ENCODE peak calls at places on chromosomes 5 and 9, in nine cellular contexts. N is endodermal cell; Y is AG09309; X is activated CD4-positive, alpha-beta T cell treated with anti-CD3 and anti-CD28 coated beads, Interleukin-2, amount 50 U/mL, for 4 hours; S is cerebellar nuclear complex; L is psoas muscle; R is CD4-positive, alpha-beta T cell; I is left ventricle myocardium inferior; Z is ELR. U is an unnamed sample.

GRCh38 chr9:14140121-14140520 is 173.8 kb downstream of the NFIB start:
- DNase-seq in N (no peak), Y (no peak), X (no peak), S (no peak), L (no peak), R (no peak), I (no peak), Z (no peak), U (no peak)

GRCh38 chr5:50963647-50964584 is 297.5 kb downstream of the PARP8 start:
- DNase-seq in N (peak), Y (no peak), X (no peak), S (no peak), L (no peak), R (no peak), I (no peak), Z (no peak), U (no peak)

GRCh38 chr9:92944921-92945320 is 2.4 kb upstream of the FGD3 start:
- DNase-seq in N (no peak), Y (no peak), X (no peak), S (no peak), L (no peak), R (no peak), I (no peak), Z (no peak), U (no peak)

GRCh38 chr5:135131801-135132675 is 98.0 kb upstream of the PITX1 start:
- DNase-seq in N (no peak), Y (no peak), X (no peak), S (no peak), L (no peak), R (no peak), I (no peak), Z (no peak), U (no peak)

GRCh38 chr9:136790640-136791465 is at the start of gene TMEM141:
- DNase-seq in N (peak), Y (peak), X (peak), S (peak), L (peak), R (peak), I (peak), Z (peak), U (peak)

GRCh38 chr9:136050706-136051567 is 44.2 kb downstream of the NACC2 start:
- DNase-seq in N (peak), Y (no peak), X (no peak), S (no peak), L (no peak), R (no peak), I (no peak), Z (no peak), U (no peak)

GRCh38 chr5:160030631-160031377 is 21.9 kb downstream of the TTC1 start:
- DNase-seq in N (no peak), Y (no peak), X (no peak), S (no peak), L (no peak), R (no peak), I (no peak), Z (no peak), U (no peak)

GRCh38 chr5:18744990-18745590 is 1110.8 kb downstream of the TAF11L14 start:
- DNase-seq in N (no peak), Y (no peak), X (no peak), S (no peak), L (no peak), R (no peak), I (no peak), Z (no peak), U (peak)

GRCh38 chr9:135888766-135889394 is 18.5 kb downstream of the CAMSAP1 start:
- DNase-seq in N (no peak), Y (no peak), X (no peak), S (no peak), L (no peak), R (no peak), I (no peak), Z (no peak), U (no peak)

GRCh38 chr9:100428871-100429654 is 2.1 kb downstream of the MSANTD3 start:
- DNase-seq in N (no peak), Y (peak), X (no peak), S (no peak), L (no peak), R (no peak), I (no peak), Z (peak), U (no peak)

GRCh38 chr5:33824516-33825195 is 67.1 kb downstream of the ADAMTS12 start:
- DNase-seq in N (no peak), Y (peak), X (no peak), S (no peak), L (no peak), R (no peak), I (no peak), Z (peak), U (no peak)

GRCh38 chr9:34546834-34547827 is 24.3 kb upstream of the ENHO start:
- DNase-seq in N (peak), Y (peak), X (peak), S (no peak), L (peak), R (peak), I (peak), Z (peak), U (peak)

GRCh38 chr5:56264417-56265025 is 31.4 kb upstream of the ANKRD55 start:
- DNase-seq in N (peak), Y (no peak), X (no peak), S (no peak), L (no peak), R (no peak), I (no peak), Z (peak), U (peak)

GRCh38 chr5:57176350-57176857 is 2.5 kb downstream of the GPBP1 start:
- DNase-seq in N (no peak), Y (peak), X (no peak), S (no peak), L (no peak), R (no peak), I (no peak), Z (peak), U (no peak)

GRCh38 chr9:127199001-127199791 is 65.4 kb upstream of the GARNL3 start:
- DNase-seq in N (peak), Y (peak), X (peak), S (no peak), L (peak), R (peak), I (peak), Z (peak), U (peak)

GRCh38 chr5:115946655-115947054 is 15.6 kb upstream of the LVRN start:
- DNase-seq in N (no peak), Y (no peak), X (no peak), S (no peak), L (no peak), R (no peak), I (no peak), Z (peak), U (no peak)

GRCh38 chr5:34686762-34687268 is 30.7 kb downstream of the RAI14 start:
- DNase-seq in N (peak), Y (peak), X (no peak), S (no peak), L (peak), R (no peak), I (peak), Z (peak), U (no peak)

GRCh38 chr5:633521-633955 is 21.4 kb downstream of the CEP72 start:
- DNase-seq in N (no peak), Y (no peak), X (no peak), S (no peak), L (no peak), R (no peak), I (no peak), Z (peak), U (no peak)

GRCh38 chr5:131810510-131811249 is 13.9 kb upstream of the FNIP1 start:
- DNase-seq in N (peak), Y (no peak), X (no peak), S (no peak), L (no peak), R (no peak), I (no peak), Z (peak), U (no peak)

GRCh38 chr5:1971944-1972343 is 89.2 kb upstream of the IRX4 start:
- DNase-seq in N (no peak), Y (no peak), X (no peak), S (no peak), L (no peak), R (no peak), I (no peak), Z (no peak), U (no peak)

GRCh38 chr5:157306690-157307089 is 40.8 kb downstream of the CYFIP2 start:
- DNase-seq in N (no peak), Y (no peak), X (no peak), S (no peak), L (no peak), R (no peak), I (no peak), Z (no peak), U (peak)

GRCh38 chr9:125785187-125785840 is 38.1 kb downstream of the PBX3 start:
- DNase-seq in N (no peak), Y (no peak), X (peak), S (no peak), L (no peak), R (no peak), I (no peak), Z (no peak), U (no peak)

GRCh38 chr9:98506422-98507054 is 202.2 kb downstream of the GABBR2 start:
- DNase-seq in N (no peak), Y (no peak), X (no peak), S (no peak), L (no peak), R (no peak), I (no peak), Z (no peak), U (no peak)

GRCh38 chr5:1501372-1502045 is 22.3 kb downstream of the LPCAT1 start:
- DNase-seq in N (no peak), Y (no peak), X (no peak), S (no peak), L (no peak), R (no peak), I (no peak), Z (no peak), U (peak)

GRCh38 chr9:71308454-71308853 is 187.0 kb upstream of the TRPM3 start:
- DNase-seq in N (no peak), Y (no peak), X (no peak), S (no peak), L (no peak), R (no peak), I (no peak), Z (no peak), U (no peak)

GRCh38 chr9:127087836-127088235 is 34.6 kb downstream of the ANGPTL2 start:
- DNase-seq in N (no peak), Y (no peak), X (no peak), S (no peak), L (no peak), R (no peak), I (no peak), Z (no peak), U (no peak)

GRCh38 chr5:119273391-119273839 is 82.4 kb upstream of the TNFAIP8 start:
- DNase-seq in N (no peak), Y (no peak), X (no peak), S (no peak), L (peak), R (no peak), I (peak), Z (no peak), U (peak)

GRCh38 chr9:112050544-112051475 is 124.3 kb downstream of the SUSD1 start:
- DNase-seq in N (peak), Y (peak), X (no peak), S (no peak), L (peak), R (no peak), I (no peak), Z (peak), U (no peak)

U was measured in CD4-positive, alpha-beta memory T cell.